ENCODE peak calls at places on chromosomes 6 and 20, in nine cellular contexts. D, R, M, T, L, N, U, Q and P are unnamed samples.

GRCh38 chr6:115766745-115767462 is 293.8 kb downstream of the FRK start:
- DNase-seq in D (no peak), R (peak; percentile 7), M (no peak), T (no peak), L (no peak), N (no peak), U (no peak), Q (no peak), P (no peak)

GRCh38 chr20:57911512-57912226 is 201.9 kb upstream of the PMEPA1 start:
- DNase-seq in D (no peak), R (no peak), M (no peak), T (no peak), L (peak; percentile 28), N (no peak), U (no peak), Q (peak; percentile 52), P (peak; percentile 70)

GRCh38 chr6:127762284-127762683 is 138.6 kb downstream of the THEMIS start:
- DNase-seq in D (no peak), R (no peak), M (no peak), T (no peak), L (no peak), N (no peak), U (no peak), Q (no peak), P (no peak)

GRCh38 chr6:67133973-67134372 is 1426.9 kb upstream of the EYS start:
- DNase-seq in D (no peak), R (no peak), M (no peak), T (no peak), L (no peak), N (no peak), U (no peak), Q (no peak), P (no peak)

GRCh38 chr6:42313941-42314570 is 96.4 kb upstream of the MRPS10 start:
- DNase-seq in D (no peak), R (peak; percentile 21), M (no peak), T (peak; percentile 19), L (no peak), N (no peak), U (no peak), Q (peak; percentile 5), P (no peak)

GRCh38 chr6:116561377-116562018 is 7.9 kb downstream of the CALHM4 start:
- DNase-seq in D (peak; percentile 65), R (peak; percentile 81), M (peak; percentile 69), T (peak; percentile 71), L (peak; percentile 78), N (peak; percentile 55), U (peak; percentile 74), Q (peak; percentile 77), P (no peak)

GRCh38 chr6:43532201-43532600 is 15.3 kb downstream of the POLR1C start:
- DNase-seq in D (no peak), R (no peak), M (no peak), T (no peak), L (no peak), N (no peak), U (no peak), Q (peak; percentile 51), P (no peak)

GRCh38 chr6:117072134-117072533 is 193.2 kb upstream of the VGLL2 start:
- DNase-seq in D (no peak), R (no peak), M (peak; percentile 51), T (peak; percentile 35), L (peak; percentile 4), N (no peak), U (no peak), Q (no peak), P (no peak)

GRCh38 chr20:13857304-13857703 is 72.5 kb downstream of the NDUFAF5 start:
- DNase-seq in D (no peak), R (no peak), M (peak; percentile 83), T (peak; percentile 63), L (no peak), N (no peak), U (no peak), Q (peak; percentile 30), P (no peak)

GRCh38 chr6:132300323-132300949 is 100.8 kb downstream of the MOXD1 start:
- DNase-seq in D (no peak), R (peak; percentile 72), M (no peak), T (peak; percentile 22), L (peak; percentile 62), N (peak; percentile 40), U (no peak), Q (peak; percentile 81), P (no peak)

GRCh38 chr20:53161473-53161872 is 189.3 kb downstream of the TSHZ2 start:
- DNase-seq in D (no peak), R (no peak), M (no peak), T (no peak), L (no peak), N (no peak), U (no peak), Q (no peak), P (no peak)

GRCh38 chr20:53161073-53161472 is 188.9 kb downstream of the TSHZ2 start:
- DNase-seq in D (no peak), R (no peak), M (no peak), T (no peak), L (no peak), N (no peak), U (no peak), Q (no peak), P (no peak)

GRCh38 chr20:53164072-53164471 is 191.9 kb downstream of the TSHZ2 start:
- DNase-seq in D (no peak), R (no peak), M (no peak), T (no peak), L (no peak), N (no peak), U (no peak), Q (no peak), P (no peak)

GRCh38 chr20:53163486-53163885 is 191.3 kb downstream of the TSHZ2 start:
- DNase-seq in D (no peak), R (no peak), M (no peak), T (peak; percentile 5), L (no peak), N (no peak), U (no peak), Q (peak; percentile 97), P (no peak)

DNA sequence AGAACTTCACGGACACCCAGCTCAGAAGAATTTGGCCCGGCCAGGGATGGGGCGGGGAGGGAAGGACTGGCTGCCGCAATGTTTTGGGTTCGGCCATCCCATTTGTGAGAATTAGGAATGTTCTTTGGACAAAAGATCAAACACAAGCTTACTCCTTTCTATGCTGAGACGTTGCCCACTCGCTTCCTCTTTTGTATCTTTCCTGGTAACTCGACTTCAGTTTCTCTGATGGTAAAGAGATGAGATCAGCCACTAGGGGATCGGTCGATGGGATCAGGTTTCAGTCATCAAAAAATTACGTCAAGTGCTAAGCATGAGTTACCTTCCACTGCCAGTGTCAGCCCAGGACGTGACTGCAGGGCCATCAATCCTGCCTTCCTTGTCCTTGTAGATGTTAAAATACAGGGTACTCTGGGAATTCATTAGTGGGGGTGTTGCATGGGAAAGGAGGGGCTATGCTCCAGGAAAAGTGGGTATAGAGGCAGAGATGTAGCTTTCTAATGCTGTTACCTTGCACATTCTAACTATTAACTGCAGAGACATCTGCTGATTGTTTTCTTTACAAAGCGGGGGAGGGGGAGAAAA is 190.2 kb downstream of the TSHZ2 start:
- DNase-seq in D (no peak), R (peak; percentile 67), M (peak; percentile 29), T (peak; percentile 5), L (peak; percentile 81), N (peak; percentile 42), U (peak; percentile 53), Q (peak; percentile 86), P (no peak)
- H3K4me3 ChIP-seq in D (no peak overlapping the region), R (no peak overlapping the region), M (peak overlapping the region; percentile 36), T (no peak overlapping the region), L (no peak overlapping the region), N (peak overlapping the region; percentile 5), U (no peak overlapping the region), Q (peak overlapping the region; percentile 64), P (no peak overlapping the region)

GRCh38 chr6:19839237-19839546 is 2.0 kb downstream of the ID4 start:
- DNase-seq in D (no peak), R (no peak), M (no peak), T (no peak), L (no peak), N (no peak), U (no peak), Q (no peak), P (no peak)
- H3K4me1 ChIP-seq in D (no peaks in the 10 kb centered on the region), R (peaks cover 12% of the 10 kb centered on the region), M (peaks cover 20% of the 10 kb centered on the region), T (peaks cover 21% of the 10 kb centered on the region), L (peaks cover 35% of the 10 kb centered on the region), N (peaks cover 11% of the 10 kb centered on the region), U (peaks cover 2% of the 10 kb centered on the region), Q (peaks cover 21% of the 10 kb centered on the region), P (no peaks in the 10 kb centered on the region)

DNA sequence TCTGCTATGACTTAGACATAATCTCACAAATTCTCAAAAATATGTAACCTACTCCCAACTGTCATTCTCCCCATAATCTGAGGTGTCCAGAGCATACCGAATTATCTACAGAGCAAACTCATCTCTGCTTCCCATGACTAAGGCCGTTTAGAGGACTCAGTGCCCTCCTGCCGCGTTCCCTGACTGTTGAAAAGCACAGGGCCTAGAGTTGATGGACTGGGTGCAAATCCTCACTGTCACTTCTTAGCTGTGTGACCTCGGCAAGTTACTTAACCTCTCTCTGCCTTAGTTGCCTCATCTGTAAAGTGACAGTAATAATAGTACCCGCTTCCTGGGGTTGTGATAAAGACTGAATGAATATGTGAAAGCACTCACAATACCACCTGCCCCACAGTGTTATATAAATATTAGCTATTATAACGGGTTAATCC is 4.7 kb upstream of the TUBB2A start:
- DNase-seq in D (no peak), R (peak; percentile 36), M (no peak), T (no peak), L (no peak), N (no peak), U (no peak), Q (peak; percentile 82), P (no peak)
- H3K4me3 ChIP-seq in D (peak overlapping the region; percentile 78), R (peak overlapping the region; percentile 27), M (peak overlapping the region; percentile 82), T (peak overlapping the region; percentile 88), L (peak overlapping the region; percentile 84), N (peak overlapping the region; percentile 71), U (peak overlapping the region; percentile 50), Q (peak overlapping the region; percentile 80), P (peak overlapping the region; percentile 51)

GRCh38 chr20:17871861-17872260 is 96.7 kb downstream of the SNX5 start:
- DNase-seq in D (no peak), R (no peak), M (no peak), T (no peak), L (no peak), N (no peak), U (no peak), Q (peak; percentile 12), P (no peak)

GRCh38 chr20:17873410-17874270 is 95.0 kb downstream of the SNX5 start:
- DNase-seq in D (peak; percentile 91), R (peak; percentile 92), M (peak; percentile 86), T (peak; percentile 80), L (peak; percentile 91), N (peak; percentile 57), U (peak; percentile 94), Q (peak; percentile 98), P (no peak)

GRCh38 chr20:17872920-17873319 is 95.7 kb downstream of the SNX5 start:
- DNase-seq in D (no peak), R (no peak), M (no peak), T (no peak), L (no peak), N (no peak), U (peak; percentile 43), Q (peak; percentile 32), P (no peak)

GRCh38 chr20:17871181-17871580 is 97.4 kb downstream of the SNX5 start:
- DNase-seq in D (no peak), R (no peak), M (no peak), T (no peak), L (no peak), N (no peak), U (no peak), Q (peak; percentile 32), P (no peak)

DNA sequence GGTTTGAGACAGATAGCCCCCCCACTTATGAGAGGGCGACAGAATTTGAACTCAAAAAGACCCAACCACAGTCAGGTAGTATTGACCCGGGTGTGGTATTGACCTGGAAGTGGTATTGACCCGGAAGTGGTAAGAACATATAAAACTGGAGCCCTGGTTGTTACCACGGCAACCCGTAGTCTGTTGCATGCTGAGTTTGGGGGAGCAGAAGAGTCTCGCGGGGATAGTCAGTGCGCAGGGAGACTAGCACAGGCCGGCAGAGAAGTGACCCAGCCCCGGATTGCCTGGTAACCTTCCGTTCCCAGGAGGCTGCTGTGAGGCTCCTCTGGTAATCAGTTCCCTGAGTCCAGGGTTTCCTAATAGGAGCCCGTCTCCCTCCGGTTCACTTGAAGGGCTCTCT is 96.2 kb downstream of the SNX5 start:
- DNase-seq in D (no peak), R (no peak), M (no peak), T (no peak), L (no peak), N (no peak), U (peak; percentile 28), Q (no peak), P (no peak)
- H3K4me1 ChIP-seq in D (peaks cover 13% of the 10 kb centered on the region), R (peaks cover 44% of the 10 kb centered on the region), M (peaks cover 52% of the 10 kb centered on the region), T (peaks cover 61% of the 10 kb centered on the region), L (peaks cover 14% of the 10 kb centered on the region), N (peaks cover 32% of the 10 kb centered on the region), U (no peaks in the 10 kb centered on the region), Q (peaks cover 19% of the 10 kb centered on the region), P (no peaks in the 10 kb centered on the region)